ENCODE peak calls at places on chromosome 13, in seven cellular contexts. Y is HS-5; R is effector CD4-positive, alpha-beta T cell; F is GM23338; H is stimulated activated CD8-positive, alpha-beta memory T cell treated with anti-CD3 and anti-CD28 coated beads, Interleukin-15, amount 100 ng/mL, for 24 hours; Z is activated CD4-positive, alpha-beta T cell treated with anti-CD3 and anti-CD28 coated beads, Interleukin-2, amount 10 ng/mL, durations not matched to agents 7 days and 5 days; P is anterior cingulate cortex. X is an unnamed sample.

GRCh38 chr13:40776681-40777165 is 5.7 kb upstream of the MRPS31 start:
- DNase-seq in R (peak), F (no peak), H (no peak), Z (peak), P (no peak), Y (no peak), X (no peak)

GRCh38 chr13:111567637-111568036 is 247.2 kb downstream of the TEX29 start:
- DNase-seq in P (no peak), Y (no peak), F (no peak), H (no peak), Z (no peak), R (no peak), X (no peak)

GRCh38 chr13:42246541-42246940 is 25.4 kb upstream of the AKAP11 start:
- DNase-seq in R (no peak), Y (no peak), P (no peak), F (no peak), Z (no peak), H (no peak), X (no peak)

GRCh38 chr13:20826301-20826700 is 52.5 kb upstream of the EEF1AKMT1 start:
- DNase-seq in F (no peak), H (no peak), R (no peak), Y (no peak), P (no peak), Z (no peak), X (no peak)

GRCh38 chr13:80337011-80337688 is 3.8 kb downstream of the SPRY2 start:
- DNase-seq in Y (no peak), H (no peak), P (peak), R (no peak), Z (no peak), F (no peak), X (no peak)

GRCh38 chr13:42990147-42990990 is 1.7 kb downstream of the EPSTI1 start:
- DNase-seq in R (no peak), Y (no peak), F (no peak), Z (no peak), H (no peak), P (no peak), X (no peak)

GRCh38 chr13:90416938-90417337 is 930.5 kb upstream of the MIR17HG start:
- DNase-seq in P (no peak), R (no peak), F (no peak), Z (no peak), H (no peak), Y (no peak), X (no peak)

GRCh38 chr13:33441015-33441414 is 155.5 kb upstream of the STARD13 start:
- DNase-seq in P (no peak), Y (no peak), F (peak), Z (no peak), H (no peak), R (no peak), X (no peak)

GRCh38 chr13:80389073-80390038 is 48.4 kb upstream of the SPRY2 start:
- DNase-seq in F (no peak), Z (no peak), P (no peak), H (no peak), R (no peak), Y (no peak), X (no peak)

GRCh38 chr13:105817011-105817410 is 718.5 kb downstream of the EFNB2 start:
- DNase-seq in R (no peak), F (peak), Y (no peak), H (no peak), P (no peak), Z (no peak), X (no peak)

GRCh38 chr13:107866007-107866665 is 349.2 kb downstream of the LIG4 start:
- DNase-seq in P (no peak), R (no peak), F (peak), H (no peak), Z (no peak), Y (no peak), X (no peak)

GRCh38 chr13:113044431-113045114 is 61.0 kb upstream of the F7 start:
- DNase-seq in H (no peak), Y (no peak), F (no peak), P (peak), R (no peak), Z (no peak), X (no peak)

GRCh38 chr13:28376604-28377003 is 118.3 kb downstream of the FLT1 start:
- DNase-seq in R (no peak), Z (no peak), P (no peak), F (no peak), H (no peak), Y (no peak), X (no peak)

GRCh38 chr13:106336663-106337062 is 198.8 kb downstream of the EFNB2 start:
- DNase-seq in F (no peak), R (no peak), H (no peak), P (no peak), Z (no peak), Y (no peak), X (no peak)

GRCh38 chr13:110218601-110219201 is 88.3 kb downstream of the COL4A1 start:
- DNase-seq in Z (no peak), H (no peak), Y (no peak), P (no peak), F (no peak), R (no peak), X (no peak)

GRCh38 chr13:98310485-98311199 is 133.6 kb upstream of the RNF113B start:
- DNase-seq in Y (no peak), P (no peak), R (no peak), Z (no peak), H (no peak), F (no peak), X (no peak)

GRCh38 chr13:110245421-110245899 is 61.5 kb downstream of the COL4A1 start:
- DNase-seq in F (no peak), Y (no peak), P (no peak), H (no peak), Z (no peak), R (no peak), X (no peak)

GRCh38 chr13:100040196-100040595 is 48.7 kb upstream of the PCCA start:
- DNase-seq in Y (no peak), P (no peak), Z (no peak), F (no peak), R (no peak), H (no peak), X (no peak)

GRCh38 chr13:39588384-39588783 is 14.6 kb downstream of the LHFPL6 start:
- DNase-seq in R (no peak), P (no peak), Y (no peak), F (no peak), Z (no peak), H (no peak), X (no peak)

GRCh38 chr13:30224732-30225131 is 82.6 kb downstream of the KATNAL1 start:
- DNase-seq in R (no peak), F (no peak), H (no peak), Z (no peak), P (no peak), Y (peak), X (no peak)

GRCh38 chr13:77784531-77784930 is 87.0 kb downstream of the SLAIN1 start:
- DNase-seq in P (no peak), Z (no peak), R (no peak), F (peak), Y (no peak), H (no peak), X (no peak)

GRCh38 chr13:78976696-78977095 is 317.7 kb upstream of the OBI1 start:
- DNase-seq in H (no peak), F (no peak), Y (no peak), R (no peak), P (no peak), Z (no peak), X (no peak)

GRCh38 chr13:40586886-40587285 is 79.6 kb downstream of the FOXO1 start:
- DNase-seq in F (no peak), H (no peak), Y (no peak), Z (no peak), P (no peak), R (no peak), X (no peak)

GRCh38 chr13:26442541-26442940 is 114.9 kb upstream of the WASF3 start:
- DNase-seq in Y (no peak), H (no peak), Z (no peak), F (no peak), P (no peak), R (no peak), X (no peak)

GRCh38 chr13:100537951-100538462 is 50.6 kb downstream of the GGACT start:
- DNase-seq in P (no peak), F (no peak), R (no peak), H (no peak), Z (no peak), Y (no peak), X (no peak)

GRCh38 chr13:113862766-113863510 is 938 bp downstream of the GAS6 start:
- DNase-seq in Y (no peak), P (no peak), R (no peak), Z (no peak), H (no peak), F (peak), X (no peak)

GRCh38 chr13:44051923-44052322 is 172.2 kb downstream of the LACC1 start:
- DNase-seq in Z (no peak), H (no peak), P (no peak), Y (no peak), R (no peak), F (no peak), X (no peak)

GRCh38 chr13:76937416-76937815 is 10.9 kb upstream of the ACOD1 start:
- DNase-seq in P (no peak), Z (no peak), F (no peak), R (no peak), H (no peak), Y (peak), X (no peak)

X was measured in Right ventricle myocardium inferior.